ENCODE peak calls at places on chromosomes 5 and 9, in five cellular contexts. G, Q, P, J and N are unnamed samples.

GRCh38 chr5:91643796-91644195 is 260.7 kb upstream of the ARRDC3 start:
- DNase-seq in G (no peak), Q (no peak), P (no peak), J (no peak), N (no peak)

GRCh38 chr5:127203818-127204217 is 86.8 kb upstream of the MEGF10 start:
- DNase-seq in G (peak; percentile 6), Q (no peak), P (no peak), J (no peak), N (no peak)

GRCh38 chr5:50352390-50352789 is 88.7 kb downstream of the EMB start:
- DNase-seq in G (no peak), Q (no peak), P (no peak), J (no peak), N (no peak)

GRCh38 chr5:140764177-140765020 is 21.5 kb upstream of the PCDHA1 start:
- DNase-seq in G (no peak), Q (no peak), P (no peak), J (no peak), N (peak; percentile 22)

GRCh38 chr5:177403194-177403825 is 2.8 kb upstream of the PFN3 start:
- DNase-seq in G (no peak), Q (no peak), P (no peak), J (no peak), N (peak; percentile 46)

GRCh38 chr5:72408602-72409001 is 88.4 kb downstream of the PTCD2 start:
- DNase-seq in G (no peak), Q (no peak), P (no peak), J (no peak), N (no peak)

GRCh38 chr5:137737349-137738256 is 1.7 kb upstream of the KLHL3 start:
- DNase-seq in G (no peak), Q (no peak), P (no peak), J (no peak), N (no peak)

GRCh38 chr5:158658439-158659230 is 441.1 kb downstream of the EBF1 start:
- DNase-seq in G (no peak), Q (no peak), P (peak; percentile 13), J (no peak), N (no peak)

GRCh38 chr5:164649266-164649665 is 1143.8 kb downstream of the MAT2B start:
- DNase-seq in G (no peak), Q (peak; percentile 12), P (no peak), J (no peak), N (no peak)

GRCh38 chr5:34686762-34687268 is 30.7 kb downstream of the RAI14 start:
- DNase-seq in G (peak; percentile 94), Q (no peak), P (no peak), J (no peak), N (no peak)

GRCh38 chr5:75048457-75048953 is 3.9 kb downstream of the GCNT4 start:
- DNase-seq in G (no peak), Q (no peak), P (no peak), J (peak; percentile 57), N (no peak)

GRCh38 chr9:137619240-137620090 is 660 bp downstream of the EHMT1 start:
- DNase-seq in G (no peak), Q (no peak), P (no peak), J (no peak), N (peak; percentile 66)

GRCh38 chr5:125412051-125412560 is 665.7 kb upstream of the ZNF608 start:
- DNase-seq in G (no peak), Q (no peak), P (no peak), J (peak; percentile 57), N (no peak)

GRCh38 chr5:72436796-72437471 is 70.3 kb downstream of the ZNF366 start:
- DNase-seq in G (no peak), Q (no peak), P (no peak), J (no peak), N (peak; percentile 80)

GRCh38 chr5:15821506-15821905 is 321.5 kb downstream of the FBXL7 start:
- DNase-seq in G (no peak), Q (no peak), P (no peak), J (no peak), N (no peak)

GRCh38 chr5:36666986-36667385 is 60.6 kb downstream of the SLC1A3 start:
- DNase-seq in G (no peak), Q (no peak), P (no peak), J (no peak), N (peak; percentile 46)

GRCh38 chr5:154802050-154802449 is 46.9 kb downstream of the LARP1 start:
- DNase-seq in G (no peak), Q (no peak), P (no peak), J (no peak), N (no peak)

GRCh38 chr9:27602107-27602836 is 29.0 kb upstream of the C9orf72 start:
- DNase-seq in G (no peak), Q (no peak), P (no peak), J (no peak), N (no peak)

GRCh38 chr5:115402822-115403577 is 106.5 kb upstream of the CCDC112 start:
- DNase-seq in G (no peak), Q (no peak), P (no peak), J (no peak), N (no peak)

GRCh38 chr9:89603629-89604462 is 966 bp upstream of the GADD45G start:
- DNase-seq in G (no peak), Q (peak; percentile 82), P (peak; percentile 86), J (no peak), N (peak; percentile 83)
- TF ChIP-seq JUND in G (no peak), Q (no peak), P (no peak), J (no peak), N (no peak)

DNA sequence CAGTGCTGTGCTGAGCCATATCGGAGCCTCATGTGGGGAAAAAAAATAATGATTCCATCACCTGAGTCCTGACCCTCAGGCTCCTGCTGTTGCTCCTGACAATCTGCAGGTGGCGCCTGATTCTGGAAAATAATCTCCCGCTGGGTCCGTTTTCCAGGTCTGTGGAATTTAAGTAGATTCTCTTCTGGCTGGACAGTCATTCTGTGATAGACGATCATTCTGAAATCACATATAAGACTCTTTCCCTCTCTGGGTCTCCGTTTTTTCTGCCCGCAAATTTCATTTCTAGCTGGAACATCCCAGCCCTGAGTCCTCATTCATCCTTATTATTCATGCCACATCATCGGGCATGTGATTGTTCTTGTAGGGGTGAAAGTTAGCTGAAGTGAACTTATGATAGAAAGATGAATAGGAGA is 22.1 kb upstream of the STXBP1 start:
- DNase-seq in G (no peak), Q (peak; percentile 82), P (no peak), J (no peak), N (peak; percentile 87)
- TF ChIP-seq JUND in G (no peak), Q (no peak), P (no peak), J (no peak), N (no peak)

DNA sequence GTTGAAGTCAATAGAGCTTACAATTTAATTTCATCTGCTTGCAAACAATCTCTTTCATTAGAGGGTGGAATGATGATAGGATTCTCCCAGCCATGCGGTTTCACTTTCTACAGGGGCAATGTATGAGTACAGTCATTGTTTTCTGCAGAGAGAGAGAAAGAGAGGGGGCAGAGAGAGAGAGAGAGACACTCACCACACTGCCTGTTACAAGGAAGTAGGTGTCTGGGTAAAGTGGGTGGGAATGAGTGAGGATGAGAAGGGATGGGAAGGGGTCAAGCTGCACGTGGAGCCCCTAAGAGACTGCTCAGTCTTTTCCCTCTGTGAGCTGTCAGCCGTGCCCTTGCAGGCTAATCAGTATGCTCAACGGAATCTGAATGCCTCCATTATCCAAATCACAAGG is 454.3 kb downstream of the KDM4C start:
- DNase-seq in G (no peak), Q (no peak), P (no peak), J (no peak), N (no peak)
- TF ChIP-seq JUND in G (no peak), Q (no peak), P (no peak), J (no peak), N (no peak)

DNA sequence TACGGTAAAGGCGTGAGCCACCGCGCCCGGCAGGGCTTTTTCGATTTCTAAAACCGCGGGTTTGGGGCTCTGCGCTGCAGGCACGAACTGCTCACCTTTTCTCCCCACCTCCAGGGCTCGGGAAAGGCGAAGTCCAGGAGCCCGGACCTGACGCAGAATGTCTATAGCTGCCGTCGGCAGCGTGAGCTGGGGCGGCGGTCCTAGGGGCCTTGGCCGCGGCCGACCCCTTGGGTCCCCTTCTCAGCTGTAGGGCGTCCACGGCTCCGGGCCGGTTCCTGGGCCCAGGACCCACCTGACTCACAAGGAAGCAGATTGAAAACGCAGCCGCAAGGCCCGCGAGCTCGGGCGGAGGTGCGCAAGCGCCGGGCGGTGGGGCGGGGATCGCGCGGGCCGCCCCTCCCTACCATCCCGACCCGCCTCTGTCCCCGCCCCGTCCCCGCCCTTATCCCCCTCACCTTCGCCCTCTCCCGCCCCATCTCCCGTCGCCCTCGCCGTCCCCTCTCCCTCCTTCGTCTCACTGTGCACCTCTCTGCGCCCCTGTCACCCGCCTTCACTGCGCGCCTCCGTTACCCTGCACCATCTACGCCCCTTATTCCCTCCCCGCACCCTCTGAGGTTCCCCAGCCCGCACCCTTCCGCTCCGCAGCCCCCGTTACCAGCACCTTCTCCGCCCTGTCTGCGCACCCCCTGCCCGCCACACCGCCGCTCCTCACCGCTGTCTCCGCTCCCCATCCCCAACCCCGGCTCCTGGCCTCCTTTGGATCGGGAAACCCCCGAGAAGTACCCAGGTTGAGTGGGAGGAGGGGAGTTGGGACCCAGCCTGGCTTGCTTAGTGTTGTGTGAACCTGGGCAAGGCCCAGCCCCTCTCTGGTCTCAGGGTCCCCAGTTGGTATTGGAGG is at the start of gene HDHD3:
- DNase-seq in G (peak; percentile 48), Q (peak; percentile 98), P (peak; percentile 73), J (peak; percentile 40), N (peak; percentile 88)
- TF ChIP-seq JUND in G (no peak), Q (no peak), P (no peak), J (no peak), N (no peak)

DNA sequence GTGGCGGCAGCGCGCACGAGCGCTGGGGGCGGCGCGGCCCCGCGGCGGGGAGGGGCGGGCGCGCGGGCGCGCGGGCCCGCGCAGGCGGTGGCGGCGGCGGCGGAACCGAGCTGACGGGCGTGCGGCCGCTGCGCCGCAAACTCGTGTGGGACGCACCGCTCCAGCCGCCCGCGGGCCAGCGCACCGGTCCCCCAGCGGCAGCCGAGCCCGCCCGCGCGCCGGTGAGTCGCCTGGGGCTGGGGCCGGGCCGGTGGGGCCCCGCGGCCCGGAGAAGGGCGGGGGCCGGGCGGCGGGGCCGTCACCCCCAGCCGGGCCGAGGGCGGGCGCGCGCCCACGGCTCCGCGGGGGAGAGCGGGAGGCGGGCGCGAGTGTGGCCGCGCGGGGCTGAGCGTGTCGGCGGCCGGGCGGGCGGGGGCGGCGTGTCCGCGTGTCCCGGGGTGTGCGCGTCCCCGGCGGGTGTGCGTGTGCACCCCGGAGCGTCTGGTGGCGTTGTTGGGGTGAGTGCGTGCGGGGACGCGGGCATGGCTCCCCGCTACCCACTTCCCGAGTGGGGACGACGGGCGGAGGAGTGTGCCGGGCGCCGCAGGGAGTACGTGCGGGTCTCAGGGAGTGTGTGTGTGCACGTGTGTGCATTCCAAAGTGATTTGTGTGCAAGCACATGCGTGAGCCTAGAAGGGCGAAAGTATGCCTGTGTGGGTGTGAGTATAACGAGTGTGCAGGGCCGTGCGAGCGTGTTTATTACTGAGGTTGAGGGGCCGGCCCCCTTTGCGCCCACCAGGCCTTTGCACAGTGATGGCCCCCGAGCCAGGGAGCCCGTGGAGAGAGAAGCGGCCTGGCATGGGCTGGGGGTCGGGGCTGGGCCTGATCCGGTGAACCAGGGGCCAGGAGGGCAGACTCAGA is at the start of gene NEK6:
- DNase-seq in G (no peak), Q (peak; percentile 84), P (no peak), J (no peak), N (peak; percentile 64)
- TF ChIP-seq JUND in G (no peak), Q (no peak), P (no peak), J (no peak), N (no peak)

GRCh38 chr9:91126761-91127420 is 234.8 kb downstream of the AUH start:
- DNase-seq in G (no peak), Q (no peak), P (no peak), J (no peak), N (no peak)
- TF ChIP-seq JUND in G (no peak), Q (no peak), P (no peak), J (no peak), N (no peak)